ENCODE peak calls at places on chromosome 4, in four cellular contexts. Y is right lobe of liver, Q is esophagus squamous epithelium, T is sigmoid colon. F is an unnamed sample.
A peak's percentile ranks its signal among the peaks of the same experiment; 100 is the strongest.

GRCh38 chr4:55609393-55609821 is 17.4 kb upstream of the PDCL2 start:
- DNase-seq in Y (no peak), Q (no peak), T (no peak), F (no peak)

GRCh38 chr4:160523236-160523635 is 1420.4 kb downstream of the RAPGEF2 start:
- DNase-seq in Y (no peak), Q (no peak), T (no peak), F (no peak)

GRCh38 chr4:7154351-7154981 is 37.9 kb upstream of the SORCS2 start:
- DNase-seq in Y (no peak), Q (no peak), T (peak; percentile 50), F (no peak)

GRCh38 chr4:126375462-126376054 is 1060.8 kb downstream of the FAT4 start:
- DNase-seq in Y (no peak), Q (no peak), T (no peak), F (no peak)

GRCh38 chr4:152115121-152115520 is 354.3 kb upstream of the GATB start:
- DNase-seq in Y (no peak), Q (no peak), T (no peak), F (no peak)

GRCh38 chr4:112083587-112084347 is 61.5 kb upstream of the FAM241A start:
- DNase-seq in Y (no peak), Q (no peak), T (no peak), F (no peak)

GRCh38 chr4:101199507-101200285 is 147.6 kb downstream of the PPP3CA start:
- DNase-seq in Y (no peak), Q (no peak), T (no peak), F (no peak)

GRCh38 chr4:94253036-94253435 is 45.4 kb downstream of the SMARCAD1 start:
- DNase-seq in Y (no peak), Q (no peak), T (no peak), F (no peak)

GRCh38 chr4:74805601-74806000 is 11.3 kb upstream of the BTC start:
- DNase-seq in Y (no peak), Q (no peak), T (no peak), F (no peak)

GRCh38 chr4:108168213-108168671 is 490 bp downstream of the LEF1 start:
- DNase-seq in Y (no peak), Q (no peak), T (no peak), F (no peak)

GRCh38 chr4:176137626-176138025 is 57.8 kb downstream of the SPATA4 start:
- DNase-seq in Y (no peak), Q (no peak), T (no peak), F (no peak)

GRCh38 chr4:94116842-94117241 is 90.8 kb upstream of the SMARCAD1 start:
- DNase-seq in Y (no peak), Q (no peak), T (no peak), F (no peak)

GRCh38 chr4:156476359-156476758 is 495.2 kb downstream of the PDGFC start:
- DNase-seq in Y (no peak), Q (no peak), T (no peak), F (no peak)

GRCh38 chr4:17066972-17067371 is 168.5 kb upstream of the LDB2 start:
- DNase-seq in Y (no peak), Q (no peak), T (no peak), F (peak; percentile 55)

GRCh38 chr4:21811576-21811975 is 137.0 kb downstream of the KCNIP4 start:
- DNase-seq in Y (no peak), Q (no peak), T (no peak), F (no peak)

GRCh38 chr4:2887343-2887742 is 43.7 kb downstream of the ADD1 start:
- DNase-seq in Y (no peak), Q (no peak), T (no peak), F (no peak)

GRCh38 chr4:123418486-123418931 is 21.9 kb downstream of the SPRY1 start:
- DNase-seq in Y (no peak), Q (no peak), T (no peak), F (peak; percentile 31)

GRCh38 chr4:6095023-6095817 is 77.0 kb upstream of the C4orf50 start:
- DNase-seq in Y (no peak), Q (no peak), T (peak; percentile 14), F (no peak)

GRCh38 chr4:16875487-16875886 is 23.0 kb downstream of the LDB2 start:
- DNase-seq in Y (no peak), Q (no peak), T (no peak), F (no peak)

GRCh38 chr4:143512978-143513313 is 556 bp upstream of the SMARCA5 start:
- DNase-seq in Y (no peak), Q (no peak), T (no peak), F (no peak)

GRCh38 chr4:56640907-56641493 is 40.1 kb downstream of the HOPX start:
- DNase-seq in Y (no peak), Q (no peak), T (no peak), F (no peak)

GRCh38 chr4:57369446-57369845 is 259.3 kb upstream of the IGFBP7 start:
- DNase-seq in Y (no peak), Q (no peak), T (no peak), F (no peak)

GRCh38 chr4:13539721-13540445 is 4.4 kb downstream of the NKX3-2 start:
- DNase-seq in Y (no peak), Q (no peak), T (peak; percentile 67), F (no peak)

GRCh38 chr4:11480683-11481082 is 52.0 kb upstream of the HS3ST1 start:
- DNase-seq in Y (no peak), Q (no peak), T (peak; percentile 69), F (peak; percentile 60)

GRCh38 chr4:54378461-54378860 is 149.4 kb downstream of the PDGFRA start:
- DNase-seq in Y (no peak), Q (no peak), T (no peak), F (no peak)

GRCh38 chr4:143207555-143207954 is 22.8 kb downstream of the USP38 start:
- DNase-seq in Y (no peak), Q (no peak), T (no peak), F (no peak)

GRCh38 chr4:133045288-133045687 is 103.8 kb upstream of the PCDH10 start:
- DNase-seq in Y (no peak), Q (no peak), T (no peak), F (no peak)

GRCh38 chr4:126986828-126987227 is 645.9 kb upstream of the INTU start:
- DNase-seq in Y (no peak), Q (no peak), T (no peak), F (no peak)

GRCh38 chr4:132792305-132792704 is 356.8 kb upstream of the PCDH10 start:
- DNase-seq in Y (no peak), Q (no peak), T (no peak), F (no peak)

GRCh38 chr4:113499696-113500095 is 261.8 kb downstream of the CAMK2D start:
- DNase-seq in Y (no peak), Q (no peak), T (no peak), F (no peak)

GRCh38 chr4:35539404-35540055 is 704.8 kb downstream of the ARAP2 start:
- DNase-seq in Y (no peak), Q (no peak), T (no peak), F (no peak)

GRCh38 chr4:35534946-35535345 is 709.4 kb downstream of the ARAP2 start:
- DNase-seq in Y (no peak), Q (no peak), T (no peak), F (no peak)

GRCh38 chr4:35541146-35541887 is 703.0 kb downstream of the ARAP2 start:
- DNase-seq in Y (peak; percentile 40), Q (no peak), T (no peak), F (no peak)

GRCh38 chr4:35541888-35542213 is 702.5 kb downstream of the ARAP2 start:
- DNase-seq in Y (no peak), Q (no peak), T (no peak), F (no peak)

DNA sequence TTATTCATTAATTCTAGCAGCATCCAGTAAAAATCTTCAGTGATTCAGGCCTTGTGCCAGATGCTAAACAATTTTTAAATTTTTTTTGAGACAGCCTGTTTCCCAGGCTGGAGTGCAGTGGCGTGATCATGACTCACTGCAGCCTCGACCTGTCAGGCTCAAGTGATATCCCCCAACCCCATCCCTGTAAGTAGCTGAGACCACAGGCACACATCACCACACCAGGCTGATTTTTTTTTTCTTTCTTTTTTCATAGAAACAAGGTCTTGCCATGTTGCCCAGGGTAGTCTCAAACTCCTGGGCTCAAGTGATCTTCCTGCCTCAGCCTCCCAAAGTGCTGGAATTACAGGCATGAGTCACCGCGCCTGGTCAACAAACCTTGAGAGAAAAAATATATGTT is 705.5 kb downstream of the ARAP2 start:
- DNase-seq in Y (no peak), Q (no peak), T (no peak), F (no peak)
- TF ChIP-seq CTCF in Y (no peak), Q (no peak), T (no peak), F (no peak)

GRCh38 chr4:185352741-185353140 is 43.0 kb downstream of the LRP2BP start:
- DNase-seq in Y (no peak), Q (no peak), T (no peak), F (no peak)
- TF ChIP-seq POLR2A in Y (no peak), Q (no peak), T (no peak), F (no peak)

DNA sequence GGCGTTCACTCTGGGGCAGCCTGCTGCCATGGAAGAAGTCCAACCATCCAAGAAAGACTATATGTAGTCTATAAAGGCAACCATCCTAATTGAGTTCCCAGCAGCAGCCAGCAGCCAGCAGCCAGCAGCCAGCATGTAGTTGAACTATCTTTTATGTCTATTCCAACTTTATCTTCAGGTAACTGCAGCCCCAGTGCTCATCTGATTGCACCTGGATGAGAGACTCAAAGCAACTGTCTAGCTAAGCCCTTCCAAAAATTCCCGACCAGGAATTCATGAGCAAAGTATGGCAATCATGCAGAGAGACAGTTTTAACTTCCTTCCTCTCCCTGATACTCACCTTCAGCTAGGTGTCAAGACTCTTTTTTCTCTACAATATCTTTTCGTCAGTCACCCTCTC is 216.8 kb downstream of the ANTXR2 start:
- DNase-seq in Y (no peak), Q (no peak), T (no peak), F (no peak)
- TF ChIP-seq CTCF in Y (no peak), Q (no peak), T (no peak), F (no peak)

GRCh38 chr4:1737666-1738065 is 16.3 kb downstream of the TACC3 start:
- DNase-seq in Y (no peak), Q (no peak), T (no peak), F (no peak)

GRCh38 chr4:1741208-1741607 is 19.9 kb downstream of the TACC3 start:
- DNase-seq in Y (no peak), Q (no peak), T (no peak), F (no peak)

GRCh38 chr4:1740021-1740545 is 18.8 kb downstream of the TACC3 start:
- DNase-seq in Y (no peak), Q (no peak), T (no peak), F (no peak)

GRCh38 chr4:1738410-1738809 is 17.1 kb downstream of the TACC3 start:
- DNase-seq in Y (no peak), Q (no peak), T (no peak), F (no peak)

DNA sequence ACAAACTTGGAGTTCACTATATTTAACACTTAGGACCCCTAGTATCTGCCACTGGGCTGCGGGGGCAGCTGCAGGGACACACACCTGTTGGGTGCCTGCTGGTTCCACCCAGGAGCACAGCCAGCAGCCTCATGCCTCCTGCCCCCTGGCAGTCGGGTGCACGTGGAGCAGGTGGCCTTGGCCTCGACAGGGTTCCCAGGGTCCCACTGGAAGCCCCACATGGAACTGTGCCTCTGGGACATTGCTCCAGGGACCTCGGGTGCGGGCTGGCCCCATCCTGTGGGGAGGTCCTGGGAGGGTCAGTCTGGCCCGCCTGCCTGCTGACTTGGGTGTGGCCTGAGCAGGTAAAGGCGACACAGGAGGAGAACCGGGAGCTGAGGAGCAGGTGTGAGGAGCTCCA is 18.0 kb downstream of the TACC3 start:
- DNase-seq in Y (no peak), Q (no peak), T (no peak), F (no peak)
- TF ChIP-seq POLR2A in Y (no peak), Q (no peak), T (no peak), F (no peak)

F was measured in adrenal gland.